ENCODE peak calls at places on chromosomes 5 and 9, in nine cellular contexts. B is tibial artery, A is Peyer's patch, E is uterus, G is left ventricle myocardium inferior, J is psoas muscle, M is body of pancreas, H is testis, N is cardiac muscle cell. K is an unnamed sample. For H3K4me1, the result is how much of the 10 kb centered on the place peaks cover.

GRCh38 chr9:81264516-81264915 is 424.8 kb downstream of the TLE1 start:
- DNase-seq in H (no peak), B (no peak), N (peak), A (no peak), G (no peak), E (no peak), M (no peak), J (no peak), K (no peak)

GRCh38 chr5:10488144-10488543 is 46.5 kb downstream of the ROPN1L start:
- DNase-seq in G (no peak), H (no peak), N (no peak), E (no peak), A (no peak), M (no peak), B (no peak), J (no peak), K (no peak)

GRCh38 chr5:151592855-151593408 is 1.8 kb upstream of the FAT2 start:
- DNase-seq in E (no peak), G (peak), J (no peak), N (no peak), B (no peak), M (peak), A (no peak), H (no peak), K (peak)

GRCh38 chr5:106522296-106522695 is 1148.4 kb downstream of the EFNA5 start:
- DNase-seq in J (no peak), G (no peak), E (no peak), M (no peak), B (no peak), A (no peak), H (no peak), N (no peak), K (no peak)

GRCh38 chr5:4879693-4880303 is 260.3 kb upstream of the ADAMTS16 start:
- DNase-seq in M (peak), N (peak), J (peak), E (peak), B (peak), H (peak), A (peak), G (peak), K (peak)

GRCh38 chr9:17433526-17433925 is 145.3 kb upstream of the SH3GL2 start:
- DNase-seq in B (no peak), M (no peak), H (no peak), N (no peak), A (no peak), G (no peak), E (no peak), J (no peak), K (no peak)

GRCh38 chr5:147565524-147565923 is 55.7 kb upstream of the DPYSL3 start:
- DNase-seq in J (no peak), M (no peak), A (no peak), G (no peak), E (no peak), N (no peak), H (no peak), B (no peak), K (no peak)

GRCh38 chr9:119596703-119597102 is 227.5 kb upstream of the BRINP1 start:
- DNase-seq in N (no peak), A (no peak), H (no peak), J (no peak), M (no peak), B (no peak), G (no peak), E (no peak), K (no peak)

GRCh38 chr5:77724934-77725333 is 51.2 kb downstream of the TBCA start:
- DNase-seq in A (no peak), G (no peak), N (no peak), B (no peak), M (no peak), E (no peak), J (no peak), H (no peak), K (no peak)

GRCh38 chr9:71634753-71635152 is 133.6 kb downstream of the CEMIP2 start:
- DNase-seq in J (no peak), A (no peak), G (no peak), H (no peak), N (no peak), E (no peak), M (no peak), B (no peak), K (no peak)

GRCh38 chr5:133552925-133553525 is 59.3 kb downstream of the FSTL4 start:
- DNase-seq in B (peak), G (no peak), J (peak), A (peak), E (no peak), H (peak), N (peak), M (peak), K (peak)

GRCh38 chr5:180644825-180645608 is 4.4 kb downstream of the FLT4 start:
- DNase-seq in E (peak), G (peak), M (no peak), H (no peak), B (no peak), J (no peak), N (no peak), A (no peak), K (no peak)

GRCh38 chr5:169336234-169336633 is 35.3 kb upstream of the SLIT3 start:
- DNase-seq in A (no peak), M (no peak), N (no peak), H (no peak), J (no peak), G (no peak), E (no peak), B (no peak), K (no peak)

GRCh38 chr9:92887880-92888338 is 10.1 kb upstream of the ZNF484 start:
- DNase-seq in A (no peak), N (no peak), M (no peak), H (no peak), G (no peak), J (no peak), E (no peak), B (no peak), K (no peak)

GRCh38 chr5:171272996-171273970 is 35.8 kb upstream of the TLX3 start:
- DNase-seq in G (no peak), B (no peak), J (no peak), M (no peak), A (no peak), N (peak), E (no peak), H (peak), K (peak)

GRCh38 chr5:115309751-115310370 is 13.4 kb upstream of the CCDC112 start:
- DNase-seq in H (no peak), A (no peak), G (no peak), J (no peak), E (no peak), B (no peak), M (no peak), N (peak), K (peak)

GRCh38 chr9:99189887-99190596 is 31.7 kb downstream of the ALG2 start:
- DNase-seq in B (no peak), A (no peak), E (no peak), G (no peak), M (no peak), H (no peak), N (no peak), J (no peak), K (no peak)

GRCh38 chr5:168364151-168364661 is 72.8 kb downstream of the WWC1 start:
- DNase-seq in E (no peak), A (no peak), H (no peak), J (no peak), N (no peak), G (no peak), B (no peak), M (no peak), K (no peak)

GRCh38 chr9:21018177-21018576 is 13.3 kb downstream of the HACD4 start:
- DNase-seq in A (no peak), E (no peak), G (no peak), M (no peak), J (no peak), N (no peak), H (no peak), B (no peak), K (no peak)

GRCh38 chr5:41414598-41414997 is 95.8 kb downstream of the PLCXD3 start:
- DNase-seq in M (peak), N (peak), H (no peak), J (no peak), B (peak), G (no peak), A (no peak), E (peak), K (peak)

GRCh38 chr5:93579561-93580386 is 1.2 kb downstream of the NR2F1-AS1 start:
- DNase-seq in G (no peak), A (no peak), J (no peak), N (peak), B (no peak), H (no peak), M (no peak), E (peak), K (peak)

GRCh38 chr9:87537625-87538024 is 40.0 kb downstream of the DAPK1 start:
- DNase-seq in M (no peak), B (no peak), H (no peak), J (no peak), E (no peak), N (no peak), G (no peak), A (no peak), K (no peak)

GRCh38 chr5:133819977-133820471 is 148.4 kb downstream of the C5orf15 start:
- DNase-seq in E (no peak), N (no peak), M (no peak), A (no peak), B (no peak), J (no peak), H (no peak), G (no peak), K (no peak)

GRCh38 chr5:135233477-135233876 is 165.6 kb downstream of the MACROH2A1 start:
- DNase-seq in G (no peak), H (no peak), E (peak), N (no peak), A (no peak), J (peak), M (no peak), B (no peak), K (no peak)

GRCh38 chr9:78574354-78575036 is 277.6 kb downstream of the PSAT1 start:
- DNase-seq in H (no peak), G (no peak), J (no peak), B (no peak), A (no peak), E (no peak), N (no peak), M (no peak), K (no peak)

GRCh38 chr5:74141053-74141452 is 499.5 kb downstream of the ENC1 start:
- DNase-seq in H (no peak), N (peak), A (no peak), M (no peak), E (no peak), G (no peak), B (no peak), J (no peak), K (no peak)

GRCh38 chr5:171419663-171420428 is 399 bp downstream of the FGF18 start:
- DNase-seq in H (peak), N (peak), A (no peak), G (peak), J (no peak), M (no peak), B (no peak), E (peak), K (peak)

GRCh38 chr9:776086-776485 is 65.4 kb upstream of the DMRT1 start:
- DNase-seq in M (no peak), J (no peak), A (no peak), E (no peak), H (no peak), N (no peak), B (no peak), G (no peak), K (no peak)

GRCh38 chr9:73841018-73841417 is 656.1 kb upstream of the RORB start:
- DNase-seq in E (no peak), M (no peak), N (no peak), B (no peak), J (no peak), H (no peak), G (no peak), A (no peak), K (no peak)

GRCh38 chr9:73845539-73845938 is 651.6 kb upstream of the RORB start:
- DNase-seq in G (no peak), B (no peak), H (no peak), N (no peak), J (no peak), E (no peak), M (no peak), A (no peak), K (no peak)

GRCh38 chr9:73847536-73847935 is 649.6 kb upstream of the RORB start:
- DNase-seq in B (no peak), H (no peak), G (no peak), A (no peak), J (no peak), E (no peak), N (no peak), M (no peak), K (no peak)

GRCh38 chr9:73845954-73846690 is 651.0 kb upstream of the RORB start:
- DNase-seq in J (no peak), E (no peak), H (no peak), M (no peak), N (no peak), G (no peak), A (no peak), B (no peak), K (no peak)
- H3K4me1 ChIP-seq in J (under half), E (under half), H (under half), M (under half), N (under half), G (under half), A (under half), B (under half), K (under half)

DNA sequence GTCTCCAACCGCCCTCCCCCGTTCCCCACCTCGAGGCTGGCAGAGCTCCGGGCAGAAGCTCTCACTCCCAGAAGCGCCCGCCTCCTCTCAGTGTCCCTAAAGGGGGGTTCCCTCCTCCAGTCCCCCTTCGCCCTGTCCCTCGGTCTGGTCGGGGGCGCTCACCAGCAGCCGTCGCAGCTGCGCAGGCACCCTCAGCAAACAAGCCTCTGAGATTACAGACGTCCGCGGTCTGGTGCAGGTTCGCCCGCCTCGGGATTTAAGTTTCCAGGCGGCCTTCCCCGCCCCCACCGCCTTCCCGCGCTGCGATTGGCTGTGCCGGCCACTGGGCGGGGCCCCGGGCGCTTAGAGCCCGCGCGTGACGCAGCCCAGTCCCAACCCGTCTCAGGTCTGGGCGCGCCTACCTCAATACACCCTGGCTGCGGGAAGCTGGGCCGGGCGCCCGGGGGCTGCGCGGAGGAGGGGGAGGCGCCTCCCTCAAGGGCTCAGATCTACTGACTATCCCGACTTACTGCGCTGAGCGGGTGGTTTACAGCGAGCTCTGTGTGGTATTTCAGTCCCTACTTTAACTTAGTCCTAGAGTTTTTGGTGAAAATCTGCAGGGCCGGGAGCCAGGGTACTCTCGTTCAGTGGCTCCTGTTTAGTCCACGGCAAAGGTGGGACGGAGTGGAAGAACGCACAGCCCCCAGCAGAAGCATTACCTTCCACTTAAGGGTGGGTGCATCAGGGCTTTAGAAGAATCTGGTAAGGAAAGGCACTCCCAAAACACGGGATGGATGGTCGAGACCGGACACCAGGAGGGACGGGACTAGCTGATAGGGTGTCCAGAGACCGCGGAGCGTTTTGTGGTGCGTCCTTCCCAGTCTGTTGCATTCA is at the start of gene CTSV:
- DNase-seq in H (peak), N (peak), B (peak), E (peak), J (peak), G (peak), M (peak), A (peak), K (peak)
- H3K27ac ChIP-seq in H (peak), N (peak), B (no peak), E (no peak), J (no peak), G (no peak), M (no peak), A (no peak), K (no peak)

GRCh38 chr9:114721491-114722362 is 39.7 kb upstream of the TEX48 start:
- DNase-seq in A (no peak), M (no peak), H (no peak), J (no peak), N (peak), G (no peak), B (no peak), E (no peak), K (peak)

GRCh38 chr9:114723926-114724325 is 41.9 kb upstream of the TEX48 start:
- DNase-seq in H (no peak), M (no peak), A (no peak), E (no peak), J (no peak), N (no peak), B (no peak), G (no peak), K (no peak)

GRCh38 chr9:114722937-114723620 is 41.1 kb upstream of the TEX48 start:
- DNase-seq in G (no peak), B (no peak), N (no peak), M (no peak), H (no peak), E (no peak), A (no peak), J (no peak), K (no peak)

GRCh38 chr9:114722363-114722695 is 40.3 kb upstream of the TEX48 start:
- DNase-seq in B (no peak), H (no peak), J (no peak), M (no peak), E (no peak), G (no peak), N (no peak), A (no peak), K (no peak)

GRCh38 chr9:114724741-114725140 is 42.7 kb upstream of the TEX48 start:
- DNase-seq in E (no peak), M (no peak), G (no peak), B (no peak), N (no peak), J (no peak), H (no peak), A (no peak), K (no peak)
- H3K4me3 ChIP-seq in E (no peak), M (no peak), G (no peak), B (no peak), N (no peak), J (no peak), H (no peak), A (no peak), K (no peak)

DNA sequence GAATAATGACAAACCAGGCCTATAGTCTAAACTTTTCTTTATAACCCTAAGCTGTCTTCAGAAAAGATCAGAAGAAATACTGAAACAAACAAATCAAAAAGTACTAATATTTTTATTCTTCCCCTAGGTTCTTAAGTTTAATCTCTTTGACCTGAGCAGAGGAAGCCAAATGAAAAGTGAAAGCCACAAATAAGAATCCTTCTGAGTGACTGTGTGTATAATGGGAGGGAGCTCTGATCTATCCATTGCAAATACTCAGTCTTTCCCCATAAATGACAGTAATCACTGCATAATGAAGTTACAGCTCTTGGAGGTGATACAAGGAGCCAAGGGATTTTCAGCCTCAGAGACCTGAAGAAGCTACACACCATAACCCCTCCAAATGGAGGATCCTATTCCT is 126.9 kb upstream of the ATP10B start:
- DNase-seq in E (no peak), B (no peak), H (no peak), A (no peak), J (no peak), M (no peak), N (no peak), G (no peak), K (no peak)
- H3K4me1 ChIP-seq in E (under half), B (under half), H (under half), A (under half), J (under half), M (under half), N (under half), G (under half), K (under half)

DNA sequence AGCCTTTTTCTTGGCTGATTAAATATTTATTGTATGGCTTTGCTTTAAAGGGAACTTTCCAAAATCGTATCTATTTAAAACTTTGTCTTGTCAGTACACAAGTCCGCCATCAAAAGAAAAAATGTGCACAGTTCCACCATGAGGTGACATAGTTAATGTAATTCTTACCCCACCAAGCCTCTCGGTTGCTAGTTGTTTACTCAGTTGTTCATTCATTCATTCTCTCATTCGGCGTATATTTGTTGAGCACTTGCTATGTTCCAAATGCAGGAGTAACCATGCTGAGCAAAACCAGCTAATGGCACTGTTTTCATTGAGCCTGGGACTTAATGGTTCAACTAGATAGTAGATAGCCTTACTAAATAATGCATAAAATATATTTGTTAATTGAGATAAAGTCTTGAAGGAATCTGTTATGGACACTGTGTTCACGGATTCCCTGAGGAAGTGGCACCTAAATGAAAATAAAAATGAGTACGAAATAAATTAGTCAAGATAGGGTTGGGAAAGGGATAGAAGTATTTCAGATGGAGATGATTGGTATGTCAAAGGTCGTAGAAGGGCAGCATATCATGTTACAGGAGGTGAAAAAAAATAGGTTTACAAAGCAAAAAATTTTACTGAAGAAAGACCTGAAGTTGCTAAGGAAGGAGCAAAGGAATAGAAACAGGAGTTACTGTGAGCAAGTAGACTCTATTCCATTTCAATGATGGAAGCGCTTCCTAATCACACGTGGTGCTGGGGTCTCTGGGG is 1.5 kb downstream of the DCAF10 start:
- DNase-seq in A (no peak), M (no peak), H (no peak), G (no peak), N (no peak), B (no peak), E (no peak), J (no peak), K (no peak)
- H3K27ac ChIP-seq in A (no peak), M (no peak), H (no peak), G (no peak), N (no peak), B (no peak), E (no peak), J (no peak), K (no peak)

DNA sequence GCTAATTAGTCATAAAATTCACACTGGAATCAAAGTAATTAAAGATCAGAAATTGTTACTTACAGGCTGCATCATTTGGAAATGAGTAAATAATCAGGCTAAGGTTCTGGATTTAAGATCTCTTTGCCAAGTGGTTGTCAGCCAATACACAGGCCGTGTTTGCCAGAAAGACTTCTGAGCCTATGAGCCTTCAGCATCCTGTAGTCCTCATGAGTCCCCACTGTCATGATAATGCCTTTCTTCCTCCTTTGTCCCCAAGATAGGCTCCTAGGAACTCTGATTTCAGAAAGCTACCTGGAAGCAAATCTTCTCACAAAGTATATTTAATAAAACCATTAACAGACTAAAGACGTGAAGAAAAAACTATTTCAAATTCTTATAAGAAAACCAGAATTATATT is 810.5 kb downstream of the DNAH5 start:
- DNase-seq in H (no peak), M (no peak), E (no peak), N (no peak), J (no peak), A (no peak), B (no peak), G (no peak), K (no peak)
- H3K4me3 ChIP-seq in H (no peak), M (no peak), E (no peak), N (no peak), J (no peak), A (no peak), B (no peak), G (no peak), K (no peak)